ENCODE peak calls at places on chromosomes 7 and 10, in seven cellular contexts. O is PC-3, I is endodermal cell, U is mammary epithelial cell, B is sigmoid colon, K is hepatocyte, T is aorta. X is an unnamed sample.
A peak's percentile ranks its signal among the peaks of the same experiment; 100 is the strongest.

GRCh38 chr7:117250801-117251200 is 72.1 kb downstream of the WNT2 start:
- DNase-seq in O (no peak), I (no peak), U (no peak), B (no peak), K (no peak), T (no peak), X (no peak)

GRCh38 chr10:91032614-91033248 is 111.8 kb upstream of the ANKRD1 start:
- DNase-seq in O (no peak), I (no peak), U (no peak), B (peak; percentile 76), K (no peak), T (no peak), X (no peak)

GRCh38 chr7:24050991-24051529 is 232.9 kb upstream of the NPY start:
- DNase-seq in O (no peak), I (no peak), U (no peak), B (no peak), K (no peak), T (no peak), X (no peak)

GRCh38 chr7:7687800-7688199 is 30.6 kb downstream of the RPA3 start:
- DNase-seq in O (no peak), I (no peak), U (no peak), B (no peak), K (no peak), T (no peak), X (no peak)

GRCh38 chr10:124701435-124701834 is 42.7 kb downstream of the FAM53B start:
- DNase-seq in O (no peak), I (no peak), U (no peak), B (peak; percentile 95), K (no peak), T (peak; percentile 93), X (no peak)

GRCh38 chr10:113121153-113121552 is 171.1 kb downstream of the TCF7L2 start:
- DNase-seq in O (no peak), I (no peak), U (no peak), B (no peak), K (no peak), T (no peak), X (no peak)

GRCh38 chr7:112453505-112454171 is 3.4 kb downstream of the IFRD1 start:
- DNase-seq in O (no peak), I (no peak), U (peak; percentile 40), B (no peak), K (no peak), T (no peak), X (no peak)

GRCh38 chr7:137081694-137082093 is 213.2 kb downstream of the CHRM2 start:
- DNase-seq in O (peak; percentile 35), I (no peak), U (peak; percentile 55), B (peak; percentile 91), K (peak; percentile 23), T (no peak), X (no peak)

GRCh38 chr10:6140141-6140841 is 51.5 kb downstream of the RBM17 start:
- DNase-seq in O (no peak), I (peak; percentile 78), U (no peak), B (no peak), K (no peak), T (peak; percentile 73), X (no peak)

GRCh38 chr7:69743436-69743835 is 145.2 kb downstream of the AUTS2 start:
- DNase-seq in O (no peak), I (no peak), U (no peak), B (no peak), K (no peak), T (no peak), X (no peak)

GRCh38 chr7:79593819-79594218 is 140.4 kb upstream of the MAGI2 start:
- DNase-seq in O (peak; percentile 27), I (no peak), U (no peak), B (no peak), K (no peak), T (no peak), X (no peak)

GRCh38 chr7:46939089-46939488 is 642.8 kb downstream of the TNS3 start:
- DNase-seq in O (no peak), I (no peak), U (no peak), B (no peak), K (no peak), T (no peak), X (no peak)

GRCh38 chr10:43952760-43953159 is 304.1 kb upstream of the ZNF32 start:
- DNase-seq in O (no peak), I (peak; percentile 4), U (no peak), B (no peak), K (no peak), T (no peak), X (no peak)

GRCh38 chr7:149720372-149721083 is 52.9 kb downstream of the ZNF467 start:
- DNase-seq in O (no peak), I (peak; percentile 53), U (no peak), B (peak; percentile 79), K (peak; percentile 72), T (peak; percentile 75), X (no peak)

GRCh38 chr7:33604015-33604414 is 301.3 kb upstream of the BMPER start:
- DNase-seq in O (no peak), I (no peak), U (no peak), B (no peak), K (no peak), T (no peak), X (no peak)

GRCh38 chr10:25059990-25060389 is 43.6 kb downstream of the THNSL1 start:
- DNase-seq in O (peak; percentile 89), I (peak; percentile 58), U (peak; percentile 91), B (no peak), K (peak; percentile 87), T (peak; percentile 88), X (peak; percentile 70)

GRCh38 chr7:31340603-31341002 is at the start of gene NEUROD6:
- DNase-seq in O (no peak), I (no peak), U (no peak), B (no peak), K (no peak), T (no peak), X (no peak)

GRCh38 chr10:79005126-79005820 is 63.5 kb upstream of the ZMIZ1 start:
- DNase-seq in O (no peak), I (no peak), U (no peak), B (no peak), K (peak; percentile 36), T (no peak), X (no peak)

GRCh38 chr10:18060217-18060616 is 80.0 kb upstream of the CACNB2 start:
- DNase-seq in O (no peak), I (no peak), U (no peak), B (peak; percentile 87), K (peak; percentile 58), T (no peak), X (no peak)

GRCh38 chr7:323410-323809 is 33.4 kb downstream of the FOXL3 start:
- DNase-seq in O (no peak), I (no peak), U (no peak), B (no peak), K (no peak), T (peak; percentile 23), X (no peak)

GRCh38 chr7:51666261-51666660 is 349.7 kb upstream of the COBL start:
- DNase-seq in O (no peak), I (peak; percentile 55), U (no peak), B (no peak), K (no peak), T (no peak), X (no peak)

GRCh38 chr10:30559118-30559684 is 70.4 kb downstream of the LYZL2 start:
- DNase-seq in O (no peak), I (peak; percentile 51), U (no peak), B (no peak), K (no peak), T (no peak), X (no peak)

GRCh38 chr7:70380315-70381027 is 751.5 kb upstream of the GALNT17 start:
- DNase-seq in O (no peak), I (no peak), U (no peak), B (no peak), K (no peak), T (peak; percentile 83), X (no peak)

GRCh38 chr7:2006231-2006771 is 226.4 kb downstream of the MAD1L1 start:
- DNase-seq in O (no peak), I (no peak), U (no peak), B (peak; percentile 32), K (no peak), T (peak; percentile 55), X (no peak)

GRCh38 chr7:25186436-25186835 is 41.9 kb downstream of the NPVF start:
- DNase-seq in O (no peak), I (no peak), U (no peak), B (no peak), K (no peak), T (no peak), X (no peak)
- H3K27ac ChIP-seq in O (no peak overlapping the region), I (no peak overlapping the region), U (no peak overlapping the region), B (no peak overlapping the region), K (no peak overlapping the region), T (no peak overlapping the region), X (no peak overlapping the region)

GRCh38 chr7:150742286-150742968 is 5.2 kb downstream of the GIMAP5 start:
- DNase-seq in O (no peak), I (no peak), U (no peak), B (no peak), K (no peak), T (no peak), X (no peak)
- H3K27ac ChIP-seq in O (no peak overlapping the region), I (no peak overlapping the region), U (no peak overlapping the region), B (peak overlapping the region; percentile 39), K (no peak overlapping the region), T (no peak overlapping the region), X (no peak overlapping the region)

GRCh38 chr10:59868974-59869940 is 37.1 kb downstream of the CCDC6 start:
- DNase-seq in O (no peak), I (no peak), U (no peak), B (no peak), K (no peak), T (no peak), X (no peak)
- H3K27ac ChIP-seq in O (no peak overlapping the region), I (no peak overlapping the region), U (no peak overlapping the region), B (peak overlapping the region; percentile 80), K (no peak overlapping the region), T (no peak overlapping the region), X (no peak overlapping the region)

GRCh38 chr7:18531539-18531938 is 36.0 kb downstream of the HDAC9 start:
- DNase-seq in O (no peak), I (no peak), U (no peak), B (no peak), K (no peak), T (no peak), X (no peak)
- H3K27ac ChIP-seq in O (no peak overlapping the region), I (no peak overlapping the region), U (no peak overlapping the region), B (no peak overlapping the region), K (no peak overlapping the region), T (no peak overlapping the region), X (no peak overlapping the region)

X was measured in epithelial cell of prostate.